ENCODE peak calls at places on chromosomes 11 and 22, in four cellular contexts. G is HCT116, D is K562, S is HepG2. L is an unnamed sample.

GRCh38 chr11:33722579-33723234 is 13.5 kb downstream of the CD59 start:
- DNase-seq in S (no peak), D (peak; percentile 61), G (no peak), L (no peak)

GRCh38 chr22:49976439-49977175 is 16.0 kb downstream of the PIM3 start:
- DNase-seq in D (no peak), S (no peak), G (no peak), L (no peak)

GRCh38 chr11:8168485-8169257 is at the start of gene RIC3:
- DNase-seq in G (no peak), D (no peak), S (no peak), L (peak; percentile 80)

GRCh38 chr11:75313457-75314272 is 37.8 kb downstream of the ARRB1 start:
- DNase-seq in G (no peak), S (no peak), D (peak; percentile 65), L (no peak)

GRCh38 chr11:1746516-1746931 is 3.9 kb downstream of the IFITM10 start:
- DNase-seq in D (no peak), G (no peak), S (no peak), L (no peak)

GRCh38 chr22:44375451-44375850 is 62.7 kb upstream of the SHISAL1 start:
- DNase-seq in G (no peak), S (no peak), D (no peak), L (no peak)

GRCh38 chr11:118227865-118228785 is 3.3 kb upstream of the JAML start:
- DNase-seq in S (no peak), G (no peak), D (no peak), L (no peak)

GRCh38 chr11:93740802-93741093 is 547 bp downstream of the TAF1D start:
- DNase-seq in S (peak; percentile 60), D (peak; percentile 60), G (no peak), L (no peak)

GRCh38 chr11:43868852-43869567 is 11.6 kb upstream of the ALKBH3 start:
- DNase-seq in D (peak; percentile 79), G (no peak), S (peak; percentile 41), L (no peak)

GRCh38 chr22:19448739-19449421 is 1.4 kb upstream of the C22orf39 start:
- DNase-seq in G (no peak), S (no peak), D (no peak), L (no peak)

GRCh38 chr22:44220727-44221680 is 40.3 kb downstream of the PARVG start:
- DNase-seq in D (no peak), S (no peak), G (no peak), L (peak; percentile 38)

GRCh38 chr11:132123854-132124835 is 753.7 kb downstream of the NTM start:
- DNase-seq in S (no peak), G (no peak), D (no peak), L (no peak)

GRCh38 chr11:119504366-119504765 is 81.4 kb upstream of the THY1 start:
- DNase-seq in D (no peak), G (no peak), S (no peak), L (no peak)

GRCh38 chr11:1202776-1203504 is 19.9 kb upstream of the MUC5B start:
- DNase-seq in D (peak; percentile 83), S (peak; percentile 24), G (peak; percentile 23), L (peak; percentile 94)

GRCh38 chr11:30919389-30920172 is 333.4 kb upstream of the MPPED2 start:
- DNase-seq in S (no peak), G (no peak), D (no peak), L (no peak)

GRCh38 chr11:9757809-9758675 is 94.2 kb downstream of the SWAP70 start:
- DNase-seq in G (peak; percentile 42), D (peak; percentile 99), S (peak; percentile 63), L (peak; percentile 91)

GRCh38 chr11:9759519-9760179 is 95.8 kb downstream of the SWAP70 start:
- DNase-seq in D (peak; percentile 69), S (peak; percentile 52), G (peak; percentile 96), L (no peak)

GRCh38 chr11:9758676-9759518 is 95.0 kb downstream of the SWAP70 start:
- DNase-seq in G (peak; percentile 24), S (peak; percentile 53), D (peak; percentile 78), L (peak; percentile 79)

GRCh38 chr11:9761441-9761945 is 97.6 kb downstream of the SWAP70 start:
- DNase-seq in G (no peak), D (no peak), S (no peak), L (no peak)

GRCh38 chr11:9760180-9760550 is 96.3 kb downstream of the SWAP70 start:
- DNase-seq in D (no peak), S (no peak), G (no peak), L (no peak)
- TF ChIP-seq FOSL1 in D (no peak), S (no peak), G (no peak), L (no peak)

GRCh38 chr11:108961095-108961494 is 296.2 kb downstream of the DDX10 start:
- DNase-seq in D (no peak), G (no peak), S (no peak), L (no peak)
- TF ChIP-seq FOSL1 in D (no peak), G (no peak), S (no peak), L (no peak)

DNA sequence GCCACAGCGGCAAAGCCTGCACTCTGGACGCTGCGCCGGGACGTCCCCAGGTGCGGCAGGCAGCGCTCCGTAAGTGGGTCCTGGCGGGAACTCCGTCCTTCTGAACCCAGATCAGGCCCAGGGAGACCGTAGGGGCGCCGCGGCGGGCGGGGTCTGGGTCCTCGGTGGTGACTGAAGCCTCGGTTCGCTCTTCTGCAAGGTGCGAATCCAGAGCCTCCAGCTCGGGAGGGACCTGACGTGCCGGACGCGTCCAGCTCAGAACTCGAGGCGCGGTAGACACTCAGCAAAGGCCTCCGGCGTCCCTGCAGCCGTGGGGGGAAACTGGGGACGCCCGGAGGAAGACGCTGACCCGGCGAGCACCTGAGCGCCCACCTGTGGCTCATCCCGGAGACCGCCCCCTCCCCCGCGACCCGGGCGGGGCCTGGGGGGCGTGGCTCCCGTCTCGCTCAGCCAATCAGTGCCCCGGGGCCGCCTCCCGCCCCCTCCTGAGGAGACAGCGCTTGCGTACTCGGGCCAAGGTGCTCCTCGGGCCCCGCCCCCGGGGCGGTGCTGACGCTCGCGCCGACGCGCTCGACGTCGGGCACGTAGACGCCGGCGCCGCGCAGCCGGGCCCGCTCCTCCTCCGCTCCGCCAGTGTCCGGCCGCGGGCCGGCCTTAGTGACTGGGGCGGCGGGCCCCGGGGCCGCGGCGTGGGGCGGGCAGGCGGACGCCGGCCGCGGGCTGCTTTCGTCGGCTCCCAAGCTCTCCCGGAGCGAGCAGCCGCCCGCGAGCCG is at the start of gene PPFIA1:
- DNase-seq in D (peak; percentile 99), S (peak; percentile 90), G (peak; percentile 91), L (peak; percentile 90)
- TF ChIP-seq FOSL1 in D (peak; percentile 45), S (no peak), G (no peak), L (no peak)

GRCh38 chr22:28882545-28882877 is 861 bp upstream of the ZNRF3 start:
- DNase-seq in S (no peak), G (peak; percentile 8), D (peak; percentile 24), L (no peak)

GRCh38 chr22:28884754-28885375 is 1.5 kb downstream of the ZNRF3 start:
- DNase-seq in G (no peak), S (no peak), D (no peak), L (no peak)

GRCh38 chr22:28882878-28883656 is at the start of gene ZNRF3:
- DNase-seq in S (peak; percentile 86), D (peak; percentile 92), G (peak; percentile 83), L (peak; percentile 99)

GRCh38 chr22:28883657-28883916 is 215 bp downstream of the ZNRF3 start:
- DNase-seq in G (no peak), D (no peak), S (no peak), L (no peak)

DNA sequence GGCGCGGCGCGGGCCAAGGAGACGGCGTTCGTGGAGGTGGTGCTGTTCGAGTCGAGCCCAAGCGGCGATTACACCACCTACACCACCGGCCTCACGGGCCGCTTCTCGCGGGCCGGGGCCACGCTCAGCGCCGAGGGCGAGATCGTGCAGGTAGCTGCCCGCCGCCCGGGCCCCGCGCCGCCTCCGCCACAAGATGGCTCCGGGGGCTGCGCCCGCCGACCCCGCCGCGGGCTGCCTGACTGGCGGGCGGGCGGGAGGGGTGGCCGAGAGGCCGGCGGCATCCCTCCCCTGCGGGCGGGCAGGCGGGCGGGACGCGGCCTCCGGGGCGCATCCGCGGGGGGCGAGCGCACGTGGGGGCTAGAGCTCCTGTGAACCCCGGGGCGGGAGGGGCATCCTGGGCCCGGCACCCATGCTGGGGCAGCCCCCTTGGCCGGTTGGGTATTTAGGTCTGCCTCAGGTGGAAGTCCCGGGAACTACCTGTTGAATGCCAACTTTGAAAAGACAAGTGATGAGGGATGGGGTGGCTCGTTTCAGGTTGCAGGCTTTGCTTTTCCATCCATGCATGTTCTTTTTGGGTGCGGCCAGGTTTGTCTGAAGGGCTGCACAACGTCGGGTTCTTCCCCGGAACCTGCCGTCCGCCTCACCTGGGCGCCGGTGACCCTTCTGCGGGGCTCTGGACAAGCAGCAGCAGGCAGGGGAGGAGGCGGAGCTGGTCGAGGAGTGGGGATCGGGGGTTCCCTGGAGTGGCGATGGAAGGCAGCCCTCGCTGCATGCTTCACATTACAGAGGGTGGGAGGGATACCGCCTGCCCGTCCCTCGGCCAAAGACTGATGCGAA is 763 bp downstream of the ZNRF3 start:
- DNase-seq in S (no peak), G (peak; percentile 12), D (peak; percentile 17), L (no peak)
- TF ChIP-seq FOSL1 in S (no peak), G (no peak), D (no peak), L (no peak)

GRCh38 chr11:110801328-110801727 is 89.1 kb upstream of the ARHGAP20 start:
- DNase-seq in S (no peak), D (no peak), G (no peak), L (no peak)
- TF ChIP-seq FOSL1 in S (no peak), D (no peak), G (no peak), L (no peak)

GRCh38 chr11:95922536-95923440 is 1.1 kb downstream of the MTMR2 start:
- DNase-seq in G (no peak), S (no peak), D (no peak), L (no peak)

GRCh38 chr11:95923441-95923729 is 522 bp downstream of the MTMR2 start:
- DNase-seq in G (no peak), S (no peak), D (no peak), L (no peak)

GRCh38 chr11:95925011-95925410 is 1.1 kb upstream of the MTMR2 start:
- DNase-seq in G (peak; percentile 27), D (peak; percentile 31), S (peak; percentile 31), L (no peak)

GRCh38 chr11:95923730-95924413 is at the start of gene MTMR2:
- DNase-seq in G (peak; percentile 31), D (peak; percentile 81), S (peak; percentile 57), L (peak; percentile 90)

GRCh38 chr11:95924414-95924760 is 480 bp upstream of the MTMR2 start:
- DNase-seq in D (no peak), G (no peak), S (peak; percentile 18), L (no peak)
- TF ChIP-seq FOSL1 in D (no peak), G (no peak), S (no peak), L (no peak)

GRCh38 chr22:37546436-37547248 is 13.6 kb upstream of the CDC42EP1 start:
- DNase-seq in S (peak; percentile 67), D (no peak), G (no peak), L (no peak)
- TF ChIP-seq FOSL1 in S (no peak), D (no peak), G (no peak), L (no peak)

GRCh38 chr11:34944692-34945091 is 28.3 kb downstream of the PDHX start:
- DNase-seq in G (no peak), D (no peak), S (no peak), L (no peak)

GRCh38 chr11:34953955-34954354 is 37.5 kb downstream of the PDHX start:
- DNase-seq in S (no peak), D (no peak), G (no peak), L (no peak)

GRCh38 chr11:34948721-34949120 is 32.3 kb downstream of the PDHX start:
- DNase-seq in D (no peak), S (no peak), G (no peak), L (no peak)
- TF ChIP-seq FOSL1 in D (no peak), S (no peak), G (no peak), L (no peak)

L was measured in H1.